ENCODE peak calls at places on chromosomes 1 and 21, in seven cellular contexts. B is CD8-positive, alpha-beta memory T cell; P is breast epithelium; S is tibial artery; T is AG09309; Z is HCT116; M is Karpas-422. K is an unnamed sample.
A peak's percentile ranks its signal among the peaks of the same experiment; 100 is the strongest.

GRCh38 chr21:45477176-45478114 is 64.8 kb downstream of the SLC19A1 start:
- DNase-seq in Z (no peak), M (no peak), S (no peak), T (no peak), P (no peak), B (no peak), K (no peak)

GRCh38 chr1:15427280-15427666 is 11.0 kb upstream of the CTRC start:
- DNase-seq in Z (no peak), M (no peak), P (no peak), T (no peak), S (no peak), B (no peak), K (no peak)

GRCh38 chr1:103460496-103460895 is 65.0 kb upstream of the RNPC3 start:
- DNase-seq in M (no peak), B (no peak), T (no peak), P (no peak), Z (no peak), S (no peak), K (no peak)

GRCh38 chr1:230891413-230891812 is 23.1 kb upstream of the C1orf198 start:
- DNase-seq in Z (no peak), P (no peak), B (no peak), S (no peak), T (no peak), M (no peak), K (no peak)

GRCh38 chr1:170776147-170776734 is 112.3 kb downstream of the PRRX1 start:
- DNase-seq in B (no peak), P (no peak), T (no peak), Z (no peak), M (no peak), S (no peak), K (no peak)

GRCh38 chr1:50968884-50969610 is 998 bp upstream of the CDKN2C start:
- DNase-seq in M (peak; percentile 70), P (no peak), B (peak; percentile 41), T (no peak), Z (no peak), S (peak; percentile 77), K (no peak)

GRCh38 chr1:204523605-204524215 is 7.5 kb downstream of the MDM4 start:
- DNase-seq in M (no peak), S (no peak), Z (peak; percentile 55), T (no peak), B (no peak), P (no peak), K (no peak)

GRCh38 chr1:57616906-57617305 is 193.0 kb upstream of the DAB1 start:
- DNase-seq in T (no peak), B (no peak), Z (no peak), S (no peak), M (no peak), P (no peak), K (no peak)

GRCh38 chr21:32807717-32808380 is 36.3 kb upstream of the PAXBP1 start:
- DNase-seq in M (no peak), P (no peak), T (peak; percentile 49), Z (no peak), S (no peak), B (no peak), K (peak; percentile 31)

GRCh38 chr1:208868554-208868953 is 624.4 kb upstream of the PLXNA2 start:
- DNase-seq in S (no peak), M (no peak), B (no peak), P (no peak), Z (no peak), T (no peak), K (no peak)

GRCh38 chr1:8604041-8604942 is 213.1 kb downstream of the RERE start:
- DNase-seq in M (no peak), T (no peak), Z (no peak), P (no peak), S (no peak), B (no peak), K (no peak)

GRCh38 chr1:39608906-39609305 is 30.5 kb downstream of the HEYL start:
- DNase-seq in B (no peak), P (no peak), M (no peak), S (no peak), T (no peak), Z (no peak), K (no peak)

GRCh38 chr1:9651565-9652378 is at the start of gene PIK3CD:
- DNase-seq in T (no peak), M (peak; percentile 81), P (no peak), Z (no peak), S (no peak), B (peak; percentile 23), K (no peak)

GRCh38 chr1:34984435-34985062 is 598 bp downstream of the TMEM35B start:
- DNase-seq in S (peak; percentile 74), P (no peak), T (no peak), M (peak; percentile 64), Z (no peak), B (no peak), K (no peak)

GRCh38 chr1:85573348-85573747 is 7.2 kb upstream of the CCN1 start:
- DNase-seq in P (no peak), Z (no peak), B (no peak), S (no peak), T (no peak), M (no peak), K (no peak)

GRCh38 chr1:46136711-46137110 is 4.3 kb upstream of the PIK3R3 start:
- DNase-seq in B (no peak), M (no peak), Z (no peak), P (no peak), S (no peak), T (no peak), K (no peak)

GRCh38 chr1:153888518-153888917 is 34.3 kb downstream of the GATAD2B start:
- DNase-seq in P (no peak), M (no peak), Z (no peak), S (no peak), T (no peak), B (no peak), K (no peak)

GRCh38 chr1:162765788-162766187 is 24.7 kb upstream of the HSD17B7 start:
- DNase-seq in Z (no peak), M (no peak), P (no peak), S (no peak), T (no peak), B (no peak), K (no peak)

DNA sequence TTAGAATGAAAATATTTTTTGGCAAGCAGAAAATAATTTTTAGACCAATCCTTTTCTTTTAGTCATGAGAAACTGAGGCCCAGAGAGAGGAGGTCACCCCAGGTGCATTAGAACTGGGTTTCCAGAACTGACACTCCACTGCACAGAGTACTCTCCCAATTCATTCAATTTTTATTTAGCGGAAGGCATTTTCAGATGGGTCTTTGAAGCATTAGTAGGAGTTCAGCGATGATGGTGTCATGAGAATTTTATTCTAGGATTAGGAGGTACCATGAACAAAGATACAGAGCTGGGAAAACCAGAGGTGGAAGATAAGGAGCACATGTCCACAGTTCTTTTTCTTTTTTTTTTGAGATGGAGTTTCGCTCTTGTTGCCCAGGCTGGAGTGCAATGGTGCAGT is 2.3 kb downstream of the PCSK9 start:
- DNase-seq in T (no peak), P (no peak), B (no peak), Z (no peak), S (no peak), M (no peak), K (no peak)
- H3K4me3 ChIP-seq in T (no peak overlapping the region), P (no peak overlapping the region), B (no peak overlapping the region), Z (no peak overlapping the region), S (no peak overlapping the region), M (no peak overlapping the region), K (no peak overlapping the region)

DNA sequence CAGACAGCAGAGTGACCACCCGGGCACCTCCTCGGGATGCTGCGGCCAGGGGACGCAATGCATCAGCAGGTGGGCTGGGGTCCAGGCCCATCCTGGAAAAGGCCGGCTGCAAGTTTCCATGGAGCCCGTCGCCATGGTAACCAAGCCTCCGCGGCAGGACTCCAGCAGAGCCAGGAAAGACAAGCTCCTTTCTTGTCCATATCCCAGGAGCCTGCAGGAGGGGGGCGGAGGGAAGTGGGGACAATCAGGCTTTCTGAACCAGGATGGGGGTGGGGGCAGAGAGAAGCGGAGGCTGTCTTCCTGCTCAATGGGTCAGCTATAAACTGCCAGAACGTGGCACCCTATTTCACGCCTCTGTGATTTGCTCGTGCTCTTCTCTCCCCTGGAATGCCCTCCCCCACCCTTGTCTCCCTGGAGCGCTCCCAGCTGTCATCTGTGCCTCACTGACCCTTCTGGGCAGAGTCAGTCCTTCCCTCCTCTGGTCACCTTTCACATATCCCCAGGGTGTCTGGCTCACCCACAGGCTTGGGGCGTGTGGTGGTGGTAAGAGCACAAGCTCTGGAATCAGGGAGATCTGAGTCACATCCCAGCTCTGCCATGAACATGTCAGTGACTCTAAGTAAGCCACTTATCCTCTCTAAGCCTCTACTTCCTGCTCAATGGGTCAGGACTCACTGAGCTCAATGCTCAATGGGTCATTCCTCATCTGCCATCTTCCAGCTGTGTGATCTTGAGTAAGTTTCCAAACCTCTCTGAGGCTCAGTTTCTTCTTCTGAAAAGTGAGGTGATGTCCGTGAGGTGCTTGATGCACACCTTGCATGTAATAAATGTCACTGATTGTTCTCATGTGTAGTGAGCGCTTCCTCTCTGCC is 58.9 kb upstream of the LAPTM5 start:
- DNase-seq in S (peak; percentile 61), P (peak; percentile 65), T (peak; percentile 72), Z (no peak), M (no peak), B (no peak), K (peak; percentile 56)
- H3K4me3 ChIP-seq in S (no peak overlapping the region), P (no peak overlapping the region), T (no peak overlapping the region), Z (no peak overlapping the region), M (no peak overlapping the region), B (no peak overlapping the region), K (no peak overlapping the region)

GRCh38 chr1:20069932-20070331 is at the start of gene PLA2G5:
- DNase-seq in B (no peak), Z (no peak), T (peak; percentile 11), S (peak; percentile 83), P (no peak), M (no peak), K (no peak)
- H3K4me3 ChIP-seq in B (no peak within 1 kb of the TSS), Z (no peak within 1 kb of the TSS), T (no peak within 1 kb of the TSS), S (peak within 1 kb of the TSS; percentile 51), P (peak within 1 kb of the TSS; percentile 16), M (no peak within 1 kb of the TSS), K (no peak within 1 kb of the TSS)

GRCh38 chr1:59759156-59759925 is 55.4 kb upstream of the HOOK1 start:
- DNase-seq in B (peak; percentile 45), T (peak; percentile 53), S (peak; percentile 91), P (peak; percentile 80), Z (peak; percentile 59), M (peak; percentile 83), K (peak; percentile 68)
- H3K4me3 ChIP-seq in B (no peak overlapping the region), T (no peak overlapping the region), S (peak overlapping the region; percentile 30), P (no peak overlapping the region), Z (peak overlapping the region; percentile 7), M (no peak overlapping the region), K (no peak overlapping the region)

K was measured in skeletal muscle cell.